ENCODE peak calls at places on chromosomes 7 and 10, in ten cellular contexts. E is CD4-positive, alpha-beta memory T cell; R is GM23248; T is hepatocyte; K is heart right ventricle; Y is cardiac muscle cell; J is transverse colon; Z is fibroblast of lung; U is heart left ventricle; O is left ventricle myocardium inferior. S is an unnamed sample.

GRCh38 chr7:32583791-32584190 is 88.5 kb downstream of the AVL9 start:
- DNase-seq in E (no peak), R (peak; percentile 20), T (no peak), K (no peak), Y (no peak), J (no peak), Z (peak; percentile 80), U (no peak), O (no peak), S (no peak)

GRCh38 chr10:59838390-59838789 is 68.0 kb downstream of the CCDC6 start:
- DNase-seq in E (no peak), R (no peak), T (no peak), K (no peak), Y (no peak), J (no peak), Z (no peak), U (no peak), O (no peak), S (peak; percentile 9)

GRCh38 chr7:112080441-112080840 is 125.8 kb downstream of the DOCK4 start:
- DNase-seq in E (no peak), R (peak; percentile 94), T (no peak), K (no peak), Y (peak; percentile 89), J (no peak), Z (peak; percentile 87), U (no peak), O (no peak), S (no peak)

GRCh38 chr7:128954830-128955797 is 17.4 kb downstream of the IRF5 start:
- DNase-seq in E (no peak), R (peak; percentile 86), T (no peak), K (no peak), Y (peak; percentile 72), J (no peak), Z (peak; percentile 83), U (no peak), O (no peak), S (no peak)

GRCh38 chr7:54811016-54811924 is 52.3 kb upstream of the SEC61G start:
- DNase-seq in E (no peak), R (peak; percentile 79), T (no peak), K (no peak), Y (peak; percentile 61), J (no peak), Z (peak; percentile 95), U (no peak), O (no peak), S (no peak)

GRCh38 chr7:39670934-39671333 is 47.6 kb downstream of the RALA start:
- DNase-seq in E (no peak), R (no peak), T (no peak), K (no peak), Y (no peak), J (no peak), Z (no peak), U (no peak), O (no peak), S (no peak)

GRCh38 chr7:69833964-69834363 is 235.7 kb downstream of the AUTS2 start:
- DNase-seq in E (no peak), R (no peak), T (no peak), K (no peak), Y (no peak), J (no peak), Z (no peak), U (no peak), O (no peak), S (no peak)

GRCh38 chr7:17599733-17600685 is 301.6 kb downstream of the AHR start:
- DNase-seq in E (no peak), R (peak; percentile 92), T (no peak), K (no peak), Y (peak; percentile 94), J (no peak), Z (peak; percentile 99), U (no peak), O (no peak), S (no peak)

GRCh38 chr10:61629594-61629993 is 33.1 kb upstream of the CABCOCO1 start:
- DNase-seq in E (no peak), R (no peak), T (no peak), K (no peak), Y (no peak), J (no peak), Z (no peak), U (no peak), O (no peak), S (no peak)

GRCh38 chr10:61633665-61634064 is 29.1 kb upstream of the CABCOCO1 start:
- DNase-seq in E (no peak), R (peak; percentile 56), T (no peak), K (no peak), Y (peak; percentile 36), J (no peak), Z (peak; percentile 70), U (no peak), O (no peak), S (no peak)

GRCh38 chr10:61639952-61640351 is 22.8 kb upstream of the CABCOCO1 start:
- DNase-seq in E (no peak), R (no peak), T (no peak), K (no peak), Y (no peak), J (no peak), Z (no peak), U (no peak), O (no peak), S (no peak)

GRCh38 chr10:61635946-61636345 is 26.8 kb upstream of the CABCOCO1 start:
- DNase-seq in E (no peak), R (peak; percentile 57), T (no peak), K (no peak), Y (no peak), J (no peak), Z (peak; percentile 85), U (no peak), O (no peak), S (no peak)

DNA sequence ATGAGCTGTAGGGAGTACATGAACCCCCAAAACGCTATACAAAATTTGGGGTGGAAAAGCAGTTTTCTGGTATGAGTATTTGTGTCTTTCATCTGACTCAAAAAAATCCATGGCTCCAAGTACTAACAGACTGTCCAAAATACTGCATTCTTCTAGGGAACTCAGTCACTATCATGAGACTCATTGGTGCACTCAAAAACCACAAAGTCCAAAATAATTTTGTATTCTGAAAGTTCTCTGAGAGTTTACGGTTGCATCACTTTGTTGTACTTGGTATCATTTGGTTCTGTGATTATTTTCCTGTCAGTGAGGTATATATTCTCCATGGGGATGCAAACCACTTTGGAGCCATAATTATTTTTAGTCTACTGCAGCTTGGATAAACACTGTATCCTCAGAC is 28.0 kb upstream of the CABCOCO1 start:
- DNase-seq in E (no peak), R (peak; percentile 78), T (no peak), K (no peak), Y (peak; percentile 37), J (no peak), Z (peak; percentile 77), U (no peak), O (no peak), S (no peak)
- H3K4me3 ChIP-seq in E (no peak overlapping the region), R (no peak overlapping the region), T (no peak overlapping the region), K (no peak overlapping the region), Y (no peak overlapping the region), J (no peak overlapping the region), Z (no peak overlapping the region), U (no peak overlapping the region), O (no peak overlapping the region), S (no peak overlapping the region)

DNA sequence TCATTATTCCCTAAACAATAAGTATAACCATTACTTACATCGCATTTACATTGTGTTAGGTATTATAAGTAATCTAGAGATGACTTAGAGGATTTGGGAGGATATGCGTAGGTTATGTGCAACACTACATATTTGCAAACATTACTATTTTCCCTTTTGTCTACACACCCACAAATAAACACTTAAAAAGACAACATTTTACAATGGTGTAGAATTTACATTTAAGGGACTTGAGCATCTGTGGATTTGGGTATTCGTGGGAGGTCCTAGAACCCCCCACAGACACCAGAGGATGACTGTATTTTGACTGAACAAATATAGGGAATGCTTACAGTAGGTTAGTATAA is 220.2 kb upstream of the MYO3A start:
- DNase-seq in E (no peak), R (no peak), T (no peak), K (no peak), Y (no peak), J (no peak), Z (no peak), U (no peak), O (no peak), S (no peak)
- H3K27me3 ChIP-seq in E (no peaks in the 10 kb centered on the region), R (no peaks in the 10 kb centered on the region), T (no peaks in the 10 kb centered on the region), K (no peaks in the 10 kb centered on the region), Y (no peaks in the 10 kb centered on the region), J (no peaks in the 10 kb centered on the region), Z (no peaks in the 10 kb centered on the region), U (no peaks in the 10 kb centered on the region), O (peaks cover 5% of the 10 kb centered on the region), S (no peaks in the 10 kb centered on the region)

GRCh38 chr7:20216637-20217036 is 547 bp downstream of the MACC1 start:
- DNase-seq in E (no peak), R (no peak), T (no peak), K (no peak), Y (no peak), J (no peak), Z (no peak), U (no peak), O (no peak), S (no peak)

GRCh38 chr7:20211376-20211775 is 5.8 kb downstream of the MACC1 start:
- DNase-seq in E (no peak), R (no peak), T (no peak), K (no peak), Y (no peak), J (no peak), Z (no peak), U (no peak), O (no peak), S (no peak)

GRCh38 chr7:20214132-20214531 is 3.1 kb downstream of the MACC1 start:
- DNase-seq in E (no peak), R (no peak), T (no peak), K (no peak), Y (no peak), J (no peak), Z (no peak), U (no peak), O (no peak), S (no peak)

GRCh38 chr7:20214787-20215669 is 2.2 kb downstream of the MACC1 start:
- DNase-seq in E (no peak), R (no peak), T (peak; percentile 53), K (no peak), Y (no peak), J (no peak), Z (peak; percentile 44), U (no peak), O (no peak), S (peak; percentile 66)

DNA sequence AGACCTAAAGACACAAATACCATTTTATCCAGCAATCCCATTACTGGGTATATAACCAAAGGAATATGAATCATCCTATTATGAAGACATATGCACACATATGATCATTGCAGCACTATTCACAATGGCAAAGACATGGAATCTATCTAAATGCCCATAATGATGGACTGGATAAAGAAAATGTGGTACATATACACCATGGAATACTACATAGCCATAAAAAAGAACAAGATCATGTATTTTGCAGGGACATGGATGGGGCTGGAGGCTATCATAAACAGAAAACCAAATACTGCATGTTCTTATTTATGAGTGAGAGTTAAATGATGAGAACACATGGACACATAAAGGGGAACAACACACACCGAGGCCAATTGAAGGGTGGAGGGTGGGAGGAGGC is 3.8 kb downstream of the MACC1 start:
- DNase-seq in E (no peak), R (no peak), T (no peak), K (no peak), Y (no peak), J (no peak), Z (no peak), U (no peak), O (no peak), S (no peak)
- H3K27ac ChIP-seq in E (no peak overlapping the region), R (no peak overlapping the region), T (no peak overlapping the region), K (no peak overlapping the region), Y (no peak overlapping the region), J (no peak overlapping the region), Z (no peak overlapping the region), U (no peak overlapping the region), O (no peak overlapping the region), S (no peak overlapping the region)

GRCh38 chr7:2689343-2689847 is 1.4 kb downstream of the AMZ1 start:
- DNase-seq in E (no peak), R (no peak), T (no peak), K (no peak), Y (no peak), J (no peak), Z (no peak), U (no peak), O (no peak), S (no peak)
- H3K4me3 ChIP-seq in E (no peak overlapping the region), R (peak overlapping the region; percentile 65), T (no peak overlapping the region), K (no peak overlapping the region), Y (no peak overlapping the region), J (no peak overlapping the region), Z (no peak overlapping the region), U (no peak overlapping the region), O (peak overlapping the region; percentile 56), S (no peak overlapping the region)